ENCODE peak calls at places on chromosomes 11 and 22, in five cellular contexts. C is HepG2, V is H1, J is K562, D is GM12878. T is an unnamed sample.

GRCh38 chr22:43198936-43199335 is 12.0 kb upstream of the TTLL12 start:
- DNase-seq in V (no peak), C (no peak), D (no peak), J (no peak), T (no peak)

GRCh38 chr11:126647735-126648134 is 292.2 kb downstream of the ST3GAL4 start:
- DNase-seq in D (no peak), C (no peak), J (no peak), V (no peak), T (peak; percentile 2)

GRCh38 chr11:45717526-45717925 is 52.1 kb upstream of the CHST1 start:
- DNase-seq in D (no peak), J (no peak), V (no peak), C (no peak), T (no peak)

GRCh38 chr11:2901854-2902783 is 16.5 kb upstream of the CDKN1C start:
- DNase-seq in V (peak; percentile 92), J (peak; percentile 98), C (peak; percentile 90), D (peak; percentile 66), T (peak; percentile 74)

GRCh38 chr11:33605703-33606102 is 94.9 kb downstream of the C11orf91 start:
- DNase-seq in D (no peak), C (no peak), J (no peak), V (no peak), T (no peak)

GRCh38 chr22:41417622-41418390 is 28.8 kb downstream of the TOB2 start:
- DNase-seq in J (no peak), V (no peak), D (no peak), C (no peak), T (no peak)

GRCh38 chr11:75563978-75564552 is 2.0 kb downstream of the SERPINH1 start:
- DNase-seq in J (peak; percentile 86), D (no peak), C (peak; percentile 45), V (peak; percentile 82), T (no peak)

GRCh38 chr22:31218565-31219262 is 6.6 kb downstream of the LIMK2 start:
- DNase-seq in D (no peak), C (no peak), J (no peak), V (no peak), T (no peak)

GRCh38 chr11:17378655-17379054 is 9.8 kb downstream of the KCNJ11 start:
- DNase-seq in D (no peak), J (no peak), V (no peak), C (no peak), T (no peak)

GRCh38 chr11:64566042-64566914 is 24.7 kb upstream of the SLC22A12 start:
- DNase-seq in D (no peak), V (peak; percentile 74), J (peak; percentile 70), C (peak; percentile 99), T (peak; percentile 92)

GRCh38 chr11:3219281-3219892 is 774 bp upstream of the MRGPRG start:
- DNase-seq in D (no peak), C (no peak), V (peak; percentile 48), J (no peak), T (no peak)

GRCh38 chr11:92703431-92703830 is 266.0 kb upstream of the MTNR1B start:
- DNase-seq in C (no peak), J (no peak), V (no peak), D (no peak), T (no peak)

GRCh38 chr11:9123595-9124304 is 32.4 kb upstream of the SCUBE2 start:
- DNase-seq in V (no peak), D (no peak), J (peak; percentile 44), C (no peak), T (no peak)

GRCh38 chr22:49867303-49868250 is 13.9 kb downstream of the ZBED4 start:
- DNase-seq in V (no peak), D (no peak), J (no peak), C (peak; percentile 66), T (no peak)

GRCh38 chr11:103486609-103487008 is 377.4 kb downstream of the DYNC2H1 start:
- DNase-seq in V (no peak), C (no peak), J (no peak), D (no peak), T (no peak)

GRCh38 chr11:77085652-77086051 is 17.0 kb upstream of the OMP start:
- DNase-seq in V (no peak), C (no peak), D (no peak), J (no peak), T (no peak)

GRCh38 chr11:123519055-123519796 is 89.2 kb downstream of the GRAMD1B start:
- DNase-seq in J (no peak), V (peak; percentile 52), C (no peak), D (no peak), T (peak; percentile 7)

GRCh38 chr11:97738751-97739150 is 1282.0 kb upstream of the CNTN5 start:
- DNase-seq in J (no peak), V (no peak), C (no peak), D (no peak), T (no peak)

GRCh38 chr11:57618438-57618837 is 21.0 kb downstream of the SERPING1 start:
- DNase-seq in J (no peak), C (no peak), D (no peak), V (no peak), T (no peak)
- TF ChIP-seq RAD21 in J (no peak), C (no peak), D (no peak), V (no peak), T (no peak)

DNA sequence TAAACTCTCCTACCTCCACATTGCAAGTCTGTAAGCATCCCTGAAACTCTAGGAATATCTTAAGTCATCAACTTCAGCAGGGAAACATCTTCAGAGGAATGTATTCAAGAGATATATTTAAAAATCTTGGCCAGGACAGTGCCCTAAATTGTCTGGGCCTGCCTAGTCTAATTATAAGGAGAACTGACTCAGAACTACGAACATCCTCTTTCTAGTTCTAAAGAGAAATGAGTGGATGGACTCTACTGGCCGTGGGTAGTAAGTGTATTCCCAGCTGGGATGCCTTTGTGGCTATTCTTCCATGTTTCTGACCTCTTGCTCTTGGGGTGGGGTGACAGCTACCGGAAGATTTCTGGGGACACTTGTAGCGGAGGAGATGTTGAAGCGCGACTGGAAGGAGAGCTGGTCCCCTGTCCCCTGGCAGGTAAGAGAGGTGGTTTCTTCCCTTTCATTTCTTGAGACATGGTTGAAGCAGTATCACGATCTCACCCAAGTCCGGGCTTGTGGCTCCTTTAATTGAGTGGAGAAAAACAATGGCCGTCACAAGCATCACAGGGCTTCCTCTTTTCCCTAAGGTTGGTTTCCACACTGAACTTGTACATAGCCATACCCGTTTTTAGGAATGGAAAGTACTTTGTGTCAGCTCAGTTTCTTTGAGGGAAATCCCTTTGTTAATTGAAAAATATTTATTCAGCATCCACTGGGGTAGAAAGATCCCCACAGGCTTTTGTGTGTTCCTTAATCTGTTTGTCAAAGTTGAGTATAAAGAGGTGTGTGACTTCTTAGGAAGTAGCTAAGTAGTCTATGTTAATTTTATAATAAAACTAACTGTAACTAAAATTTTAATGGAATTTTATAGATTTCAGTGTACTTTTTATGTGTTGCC is 97.7 kb upstream of the SORL1-AS1 start:
- DNase-seq in C (no peak), D (no peak), J (no peak), V (no peak), T (no peak)
- TF ChIP-seq ZNF274 in C (no peak), D (no peak), J (no peak), V (no peak), T (no peak)

DNA sequence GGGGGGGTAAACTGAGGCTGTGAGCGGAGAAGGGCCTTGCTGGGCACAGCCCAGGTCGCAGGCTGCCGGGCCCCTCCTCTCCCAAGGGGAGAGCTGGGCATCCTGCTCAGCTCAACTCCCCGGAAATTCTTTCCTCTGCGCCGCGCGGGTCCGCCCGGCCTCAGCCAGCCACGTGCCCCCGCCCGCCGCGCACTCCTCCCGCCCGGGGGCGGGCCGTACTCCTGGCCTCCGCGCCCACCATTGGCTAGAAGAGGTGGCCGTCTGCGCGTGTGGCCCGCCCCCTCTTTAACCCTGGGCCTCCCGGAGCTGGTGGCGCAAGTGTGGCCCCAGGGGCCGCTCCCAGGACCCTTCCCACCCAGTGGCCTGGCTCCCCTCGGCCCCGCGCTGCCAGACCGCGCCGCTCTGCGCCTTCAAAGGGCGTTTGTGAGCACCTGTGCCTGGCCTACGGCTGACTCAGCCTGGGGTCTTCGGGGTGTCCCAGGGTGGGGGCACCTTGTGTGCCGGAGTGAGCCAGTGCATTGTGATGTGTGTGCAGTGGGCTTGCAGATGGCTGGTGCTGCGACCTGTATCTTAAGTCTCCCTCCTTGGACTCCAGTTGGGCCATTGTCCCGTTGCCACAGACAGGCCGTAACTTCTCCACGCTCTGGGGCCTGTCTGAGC is 2.0 kb downstream of the MRGPRF start:
- DNase-seq in C (no peak), J (peak; percentile 82), D (no peak), V (peak; percentile 88), T (peak; percentile 47)
- TF ChIP-seq RAD21 in C (no peak), J (no peak), D (no peak), V (no peak), T (no peak)

GRCh38 chr11:10625281-10625981 is 57.0 kb upstream of the LYVE1 start:
- DNase-seq in J (no peak), D (no peak), V (peak; percentile 35), C (no peak), T (no peak)

GRCh38 chr11:10625982-10626311 is 57.5 kb upstream of the LYVE1 start:
- DNase-seq in C (no peak), J (no peak), D (no peak), V (peak; percentile 44), T (no peak)

GRCh38 chr11:10623797-10624761 is 55.6 kb upstream of the LYVE1 start:
- DNase-seq in J (peak; percentile 67), V (peak; percentile 84), D (no peak), C (peak; percentile 37), T (peak; percentile 43)

GRCh38 chr11:10622108-10622507 is 53.6 kb upstream of the LYVE1 start:
- DNase-seq in V (peak; percentile 41), C (no peak), J (no peak), D (no peak), T (no peak)

DNA sequence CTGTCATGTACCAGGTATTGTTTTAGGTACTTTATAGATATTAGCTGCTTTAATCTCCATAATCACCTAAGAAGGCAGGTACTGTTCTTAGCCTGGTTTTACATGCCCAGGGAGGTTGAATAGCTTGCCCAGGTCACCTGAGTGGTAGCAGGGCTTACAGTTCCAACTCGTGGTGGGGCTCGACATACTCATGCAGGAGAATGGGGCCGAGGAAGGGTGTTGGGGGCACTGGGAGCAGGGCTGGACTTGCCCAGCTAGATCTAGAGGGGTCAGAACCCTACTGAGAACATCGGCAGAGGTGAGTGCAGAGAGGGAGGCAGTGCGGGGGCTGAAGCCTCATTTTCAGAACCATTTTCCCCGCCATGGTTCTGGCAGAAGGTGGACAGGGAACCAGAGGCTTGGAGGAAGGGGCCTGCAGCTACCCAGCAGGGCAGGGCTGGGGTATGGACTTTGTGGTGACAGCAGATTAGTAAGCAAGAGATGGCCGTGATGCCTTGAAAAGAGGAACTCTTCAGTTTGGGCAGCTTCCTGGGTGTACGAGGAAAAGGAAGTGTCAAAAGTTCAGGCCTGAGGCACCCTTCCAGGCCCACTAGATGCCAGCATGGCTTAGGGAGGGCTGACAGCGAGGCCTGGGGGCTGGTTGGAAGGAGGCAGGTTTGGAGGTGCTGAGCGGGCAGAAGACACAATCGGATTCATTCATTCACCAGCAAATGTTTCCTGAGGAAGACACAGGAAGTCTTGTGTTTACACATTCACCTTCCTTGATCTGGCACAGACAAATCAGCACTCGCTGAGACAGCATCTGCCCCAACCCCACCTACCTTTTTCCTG is 54.7 kb upstream of the LYVE1 start:
- DNase-seq in C (no peak), D (no peak), J (peak; percentile 21), V (peak; percentile 28), T (no peak)
- TF ChIP-seq ZNF274 in C (no peak), D (no peak), J (no peak), V (no peak), T (no peak)